ENCODE peak calls at places on chromosomes 13 and 19, in eight cellular contexts. U is endothelial cell; X is esophagus squamous epithelium; V is stimulated activated CD4-positive, alpha-beta T cell treated with anti-CD3 and anti-CD28 coated beads, TNF-alpha, amount 100 ng/mL, for 1 hour; C is GOT3; D is GM12864; T is AG08396; L is B cell. P is an unnamed sample.

GRCh38 chr19:18674616-18675015 is 8.9 kb upstream of the CRTC1 start:
- DNase-seq in U (no peak), X (no peak), V (no peak), C (no peak), D (no peak), T (no peak), L (no peak), P (peak; percentile 30)

GRCh38 chr19:47511681-47512080 is 3.2 kb downstream of the NAPA start:
- DNase-seq in U (no peak), X (no peak), V (no peak), C (no peak), D (no peak), T (no peak), L (no peak), P (peak; percentile 67)

GRCh38 chr13:70424928-70425327 is 316.7 kb upstream of the KLHL1 start:
- DNase-seq in U (no peak), X (no peak), V (no peak), C (no peak), D (no peak), T (no peak), L (no peak), P (no peak)

GRCh38 chr19:49684251-49684982 is 5.0 kb upstream of the ADM5 start:
- DNase-seq in U (no peak), X (no peak), V (no peak), C (no peak), D (no peak), T (peak; percentile 50), L (peak; percentile 56), P (no peak)

GRCh38 chr13:25691654-25692053 is 319.9 kb downstream of the ATP8A2 start:
- DNase-seq in U (no peak), X (no peak), V (no peak), C (no peak), D (no peak), T (no peak), L (no peak), P (no peak)

GRCh38 chr19:58581227-58582141 is 8.3 kb upstream of the MZF1 start:
- DNase-seq in U (peak; percentile 89), X (no peak), V (peak; percentile 86), C (no peak), D (peak; percentile 70), T (peak; percentile 85), L (peak; percentile 89), P (peak; percentile 94)

GRCh38 chr13:32261567-32261966 is 53.6 kb downstream of the ZAR1L start:
- DNase-seq in U (no peak), X (no peak), V (no peak), C (no peak), D (no peak), T (peak; percentile 64), L (no peak), P (peak; percentile 81)

GRCh38 chr13:19057588-19058340 is 123.9 kb downstream of the TUBA3C start:
- DNase-seq in U (no peak), X (no peak), V (no peak), C (no peak), D (no peak), T (no peak), L (no peak), P (no peak)

GRCh38 chr13:98664924-98665637 is 87.4 kb downstream of the SLC15A1 start:
- DNase-seq in U (no peak), X (no peak), V (no peak), C (no peak), D (no peak), T (no peak), L (no peak), P (no peak)

GRCh38 chr19:1590641-1591397 is 1.8 kb downstream of the MBD3 start:
- DNase-seq in U (no peak), X (no peak), V (no peak), C (no peak), D (no peak), T (peak; percentile 59), L (peak; percentile 50), P (peak; percentile 57)

GRCh38 chr13:44801990-44802389 is 187.3 kb downstream of the NUFIP1 start:
- DNase-seq in U (no peak), X (no peak), V (no peak), C (no peak), D (no peak), T (peak; percentile 82), L (no peak), P (peak; percentile 84)

GRCh38 chr19:6693681-6694080 is 23.7 kb upstream of the TNFSF14 start:
- DNase-seq in U (no peak), X (no peak), V (no peak), C (no peak), D (no peak), T (no peak), L (no peak), P (no peak)

GRCh38 chr19:49887653-49888477 is 8.8 kb downstream of the IL4I1 start:
- DNase-seq in U (no peak), X (no peak), V (no peak), C (no peak), D (no peak), T (no peak), L (no peak), P (no peak)

GRCh38 chr19:35519291-35519690 is 5.8 kb upstream of the DMKN start:
- DNase-seq in U (no peak), X (no peak), V (no peak), C (no peak), D (no peak), T (no peak), L (no peak), P (peak; percentile 53)

GRCh38 chr13:105327727-105328126 is 1207.7 kb downstream of the EFNB2 start:
- DNase-seq in U (no peak), X (no peak), V (no peak), C (no peak), D (no peak), T (no peak), L (no peak), P (no peak)

GRCh38 chr13:40031031-40031430 is 375.6 kb downstream of the COG6 start:
- DNase-seq in U (no peak), X (no peak), V (no peak), C (no peak), D (no peak), T (peak; percentile 24), L (no peak), P (peak; percentile 7)

GRCh38 chr19:54455786-54456422 is 6.9 kb downstream of the LENG8 start:
- DNase-seq in U (no peak), X (no peak), V (no peak), C (no peak), D (no peak), T (no peak), L (no peak), P (no peak)

GRCh38 chr13:44974056-44974798 is 15.0 kb downstream of the NUFIP1 start:
- DNase-seq in U (no peak), X (no peak), V (no peak), C (no peak), D (no peak), T (no peak), L (peak; percentile 31), P (peak; percentile 47)

GRCh38 chr19:19595171-19595701 is 23.3 kb downstream of the PBX4 start:
- DNase-seq in U (no peak), X (no peak), V (no peak), C (no peak), D (no peak), T (no peak), L (no peak), P (peak; percentile 76)

GRCh38 chr13:112118451-112119064 is 51.6 kb downstream of the SOX1 start:
- DNase-seq in U (no peak), X (no peak), V (no peak), C (no peak), D (no peak), T (no peak), L (no peak), P (no peak)

GRCh38 chr19:14004619-14005380 is 1.3 kb downstream of the RFX1 start:
- DNase-seq in U (no peak), X (no peak), V (no peak), C (no peak), D (no peak), T (peak; percentile 19), L (peak; percentile 58), P (peak; percentile 56)

GRCh38 chr19:30026933-30027332 is 84.9 kb downstream of the URI1 start:
- DNase-seq in U (no peak), X (no peak), V (no peak), C (no peak), D (no peak), T (no peak), L (no peak), P (no peak)

GRCh38 chr13:30846844-30847243 is 59.2 kb upstream of the MEDAG start:
- DNase-seq in U (no peak), X (no peak), V (no peak), C (no peak), D (no peak), T (no peak), L (no peak), P (no peak)

GRCh38 chr19:49506575-49507105 is 5.8 kb upstream of the FCGRT start:
- DNase-seq in U (peak; percentile 75), X (no peak), V (peak; percentile 70), C (no peak), D (no peak), T (peak; percentile 66), L (peak; percentile 82), P (peak; percentile 29)

GRCh38 chr19:8592231-8593009 is 15.2 kb upstream of the MYO1F start:
- DNase-seq in U (peak; percentile 99), X (peak; percentile 64), V (peak; percentile 89), C (peak; percentile 88), D (no peak), T (peak; percentile 94), L (peak; percentile 83), P (peak; percentile 91)

GRCh38 chr19:892243-892996 is 567 bp downstream of the MED16 start:
- DNase-seq in U (peak; percentile 26), X (no peak), V (no peak), C (no peak), D (no peak), T (no peak), L (peak; percentile 51), P (no peak)

GRCh38 chr19:32630338-32630737 is 44.6 kb downstream of the ANKRD27 start:
- DNase-seq in U (no peak), X (no peak), V (no peak), C (no peak), D (no peak), T (no peak), L (no peak), P (no peak)

P was measured in foreskin fibroblast.